ENCODE peak calls at places on chromosomes 3 and 15, in nine cellular contexts. One of them, this sample, is unnamed.
A peak's percentile ranks its signal among the peaks of the same experiment; 100 is the strongest.

GRCh38 chr15:87213646-87214045 is 1042.9 kb downstream of the NTRK3 start:
- DNase-seq in sigmoid colon: no peak
- DNase-seq in SK-N-SH: no peak
- DNase-seq in ovary: no peak
- DNase-seq in HepG2: no peak
- DNase-seq in stomach: no peak
- DNase-seq in upper lobe of left lung: no peak
- DNase-seq in H1: no peak
- DNase-seq in K562: no peak
- DNase-seq in this sample: no peak

GRCh38 chr3:196988241-196989029 is 19.8 kb upstream of the PIGZ start:
- DNase-seq in sigmoid colon: peak; percentile 40
- DNase-seq in SK-N-SH: peak; percentile 58
- DNase-seq in ovary: no peak
- DNase-seq in HepG2: peak; percentile 74
- DNase-seq in stomach: no peak
- DNase-seq in upper lobe of left lung: no peak
- DNase-seq in H1: no peak
- DNase-seq in K562: peak; percentile 97
- DNase-seq in this sample: no peak

GRCh38 chr15:90162956-90163355 is 38.2 kb upstream of the SEMA4B start:
- DNase-seq in sigmoid colon: no peak
- DNase-seq in SK-N-SH: no peak
- DNase-seq in ovary: no peak
- DNase-seq in HepG2: no peak
- DNase-seq in stomach: no peak
- DNase-seq in upper lobe of left lung: no peak
- DNase-seq in H1: no peak
- DNase-seq in K562: no peak
- DNase-seq in this sample: no peak

GRCh38 chr3:53944019-53944418 is 52.4 kb upstream of the SELENOK start:
- DNase-seq in sigmoid colon: no peak
- DNase-seq in SK-N-SH: no peak
- DNase-seq in ovary: no peak
- DNase-seq in HepG2: no peak
- DNase-seq in stomach: no peak
- DNase-seq in upper lobe of left lung: no peak
- DNase-seq in H1: no peak
- DNase-seq in K562: no peak
- DNase-seq in this sample: no peak

GRCh38 chr3:62607287-62608029 is 234.1 kb upstream of the FEZF2 start:
- DNase-seq in sigmoid colon: no peak
- DNase-seq in SK-N-SH: no peak
- DNase-seq in ovary: no peak
- DNase-seq in HepG2: no peak
- DNase-seq in stomach: peak; percentile 59
- DNase-seq in upper lobe of left lung: peak; percentile 90
- DNase-seq in H1: no peak
- DNase-seq in K562: no peak
- DNase-seq in this sample: no peak

GRCh38 chr15:20353966-20354883 is 187.4 kb downstream of the GOLGA6L6 start:
- DNase-seq in sigmoid colon: peak; percentile 61
- DNase-seq in SK-N-SH: no peak
- DNase-seq in ovary: no peak
- DNase-seq in HepG2: no peak
- DNase-seq in stomach: peak; percentile 25
- DNase-seq in upper lobe of left lung: no peak
- DNase-seq in H1: no peak
- DNase-seq in K562: no peak
- DNase-seq in this sample: no peak

GRCh38 chr15:84859143-84859542 is 25.3 kb upstream of the SLC28A1 start:
- DNase-seq in sigmoid colon: no peak
- DNase-seq in SK-N-SH: no peak
- DNase-seq in ovary: no peak
- DNase-seq in HepG2: no peak
- DNase-seq in stomach: peak; percentile 71
- DNase-seq in upper lobe of left lung: peak; percentile 77
- DNase-seq in H1: no peak
- DNase-seq in K562: no peak
- DNase-seq in this sample: no peak

GRCh38 chr15:98504998-98505397 is 143.3 kb upstream of the IGF1R start:
- DNase-seq in sigmoid colon: no peak
- DNase-seq in SK-N-SH: no peak
- DNase-seq in ovary: no peak
- DNase-seq in HepG2: no peak
- DNase-seq in stomach: no peak
- DNase-seq in upper lobe of left lung: no peak
- DNase-seq in H1: peak; percentile 26
- DNase-seq in K562: no peak
- DNase-seq in this sample: no peak

GRCh38 chr3:169771651-169772529 is 1.3 kb upstream of the MYNN start:
- DNase-seq in sigmoid colon: peak; percentile 69
- DNase-seq in SK-N-SH: peak; percentile 65
- DNase-seq in ovary: peak; percentile 62
- DNase-seq in HepG2: peak; percentile 79
- DNase-seq in stomach: peak; percentile 46
- DNase-seq in upper lobe of left lung: no peak
- DNase-seq in H1: peak; percentile 71
- DNase-seq in K562: peak; percentile 69
- DNase-seq in this sample: peak; percentile 35

GRCh38 chr3:195900426-195901355 is 7.7 kb downstream of the TNK2 start:
- DNase-seq in sigmoid colon: peak; percentile 80
- DNase-seq in SK-N-SH: no peak
- DNase-seq in ovary: no peak
- DNase-seq in HepG2: peak; percentile 83
- DNase-seq in stomach: peak; percentile 46
- DNase-seq in upper lobe of left lung: peak; percentile 86
- DNase-seq in H1: no peak
- DNase-seq in K562: no peak
- DNase-seq in this sample: no peak

GRCh38 chr15:62440731-62441130 is 275.6 kb upstream of the C2CD4B start:
- DNase-seq in sigmoid colon: no peak
- DNase-seq in SK-N-SH: no peak
- DNase-seq in ovary: no peak
- DNase-seq in HepG2: no peak
- DNase-seq in stomach: no peak
- DNase-seq in upper lobe of left lung: no peak
- DNase-seq in H1: no peak
- DNase-seq in K562: no peak
- DNase-seq in this sample: no peak

GRCh38 chr3:55485208-55485791 is 1.8 kb downstream of the WNT5A start:
- DNase-seq in sigmoid colon: peak; percentile 91
- DNase-seq in SK-N-SH: peak; percentile 92
- DNase-seq in ovary: peak; percentile 88
- DNase-seq in HepG2: peak; percentile 24
- DNase-seq in stomach: peak; percentile 77
- DNase-seq in upper lobe of left lung: peak; percentile 75
- DNase-seq in H1: peak; percentile 89
- DNase-seq in K562: peak; percentile 65
- DNase-seq in this sample: peak; percentile 53

GRCh38 chr3:115381573-115381912 is 234.5 kb upstream of the ZBTB20 start:
- DNase-seq in sigmoid colon: no peak
- DNase-seq in SK-N-SH: no peak
- DNase-seq in ovary: no peak
- DNase-seq in HepG2: no peak
- DNase-seq in stomach: no peak
- DNase-seq in upper lobe of left lung: no peak
- DNase-seq in H1: no peak
- DNase-seq in K562: no peak
- DNase-seq in this sample: no peak

GRCh38 chr3:54353547-54354339 is 231.4 kb downstream of the CACNA2D3 start:
- DNase-seq in sigmoid colon: no peak
- DNase-seq in SK-N-SH: no peak
- DNase-seq in ovary: peak; percentile 37
- DNase-seq in HepG2: no peak
- DNase-seq in stomach: no peak
- DNase-seq in upper lobe of left lung: no peak
- DNase-seq in H1: no peak
- DNase-seq in K562: no peak
- DNase-seq in this sample: no peak

GRCh38 chr3:111838133-111838532 is 20.9 kb upstream of the PHLDB2 start:
- DNase-seq in sigmoid colon: no peak
- DNase-seq in SK-N-SH: no peak
- DNase-seq in ovary: no peak
- DNase-seq in HepG2: no peak
- DNase-seq in stomach: no peak
- DNase-seq in upper lobe of left lung: no peak
- DNase-seq in H1: no peak
- DNase-seq in K562: no peak
- DNase-seq in this sample: no peak

GRCh38 chr3:34864011-34864410 is 775.3 kb upstream of the ARPP21 start:
- DNase-seq in sigmoid colon: no peak
- DNase-seq in SK-N-SH: no peak
- DNase-seq in ovary: no peak
- DNase-seq in HepG2: no peak
- DNase-seq in stomach: no peak
- DNase-seq in upper lobe of left lung: no peak
- DNase-seq in H1: no peak
- DNase-seq in K562: no peak
- DNase-seq in this sample: no peak

GRCh38 chr3:178381555-178381954 is 154.7 kb upstream of the KCNMB2 start:
- DNase-seq in sigmoid colon: no peak
- DNase-seq in SK-N-SH: no peak
- DNase-seq in ovary: no peak
- DNase-seq in HepG2: no peak
- DNase-seq in stomach: no peak
- DNase-seq in upper lobe of left lung: no peak
- DNase-seq in H1: no peak
- DNase-seq in K562: no peak
- DNase-seq in this sample: no peak

GRCh38 chr15:87599616-87600015 is 656.9 kb downstream of the NTRK3 start:
- DNase-seq in sigmoid colon: no peak
- DNase-seq in SK-N-SH: no peak
- DNase-seq in ovary: no peak
- DNase-seq in HepG2: no peak
- DNase-seq in stomach: no peak
- DNase-seq in upper lobe of left lung: no peak
- DNase-seq in H1: no peak
- DNase-seq in K562: no peak
- DNase-seq in this sample: no peak

GRCh38 chr3:52685285-52685704 is 418 bp downstream of the PBRM1 start:
- DNase-seq in sigmoid colon: peak; percentile 87
- DNase-seq in SK-N-SH: peak; percentile 97
- DNase-seq in ovary: no peak
- DNase-seq in HepG2: peak; percentile 78
- DNase-seq in stomach: peak; percentile 88
- DNase-seq in upper lobe of left lung: peak; percentile 88
- DNase-seq in H1: no peak
- DNase-seq in K562: peak; percentile 90
- DNase-seq in this sample: peak; percentile 61

GRCh38 chr15:74653426-74654082 is 37.9 kb downstream of the CLK3 start:
- DNase-seq in sigmoid colon: peak; percentile 79
- DNase-seq in SK-N-SH: peak; percentile 52
- DNase-seq in ovary: no peak
- DNase-seq in HepG2: no peak
- DNase-seq in stomach: peak; percentile 63
- DNase-seq in upper lobe of left lung: peak; percentile 60
- DNase-seq in H1: no peak
- DNase-seq in K562: no peak
- DNase-seq in this sample: no peak

GRCh38 chr15:81279621-81280051 is 44.3 kb downstream of the STARD5 start:
- DNase-seq in sigmoid colon: no peak
- DNase-seq in SK-N-SH: no peak
- DNase-seq in ovary: no peak
- DNase-seq in HepG2: no peak
- DNase-seq in stomach: no peak
- DNase-seq in upper lobe of left lung: no peak
- DNase-seq in H1: no peak
- DNase-seq in K562: no peak
- DNase-seq in this sample: no peak
- TF ChIP-seq EP300 in sigmoid colon: no peak
- TF ChIP-seq EP300 in SK-N-SH: no peak
- TF ChIP-seq EP300 in ovary: no peak
- TF ChIP-seq EP300 in HepG2: no peak
- TF ChIP-seq EP300 in stomach: no peak
- TF ChIP-seq EP300 in upper lobe of left lung: no peak
- TF ChIP-seq EP300 in H1: no peak
- TF ChIP-seq EP300 in K562: no peak
- TF ChIP-seq EP300 in this sample: no peak

GRCh38 chr3:119631529-119631928 is 28.9 kb downstream of the POPDC2 start:
- DNase-seq in sigmoid colon: no peak
- DNase-seq in SK-N-SH: no peak
- DNase-seq in ovary: no peak
- DNase-seq in HepG2: no peak
- DNase-seq in stomach: no peak
- DNase-seq in upper lobe of left lung: no peak
- DNase-seq in H1: no peak
- DNase-seq in K562: no peak
- DNase-seq in this sample: no peak
- TF ChIP-seq EP300 in sigmoid colon: no peak
- TF ChIP-seq EP300 in SK-N-SH: no peak
- TF ChIP-seq EP300 in ovary: no peak
- TF ChIP-seq EP300 in HepG2: no peak
- TF ChIP-seq EP300 in stomach: no peak
- TF ChIP-seq EP300 in upper lobe of left lung: no peak
- TF ChIP-seq EP300 in H1: no peak
- TF ChIP-seq EP300 in K562: no peak
- TF ChIP-seq EP300 in this sample: no peak

DNA sequence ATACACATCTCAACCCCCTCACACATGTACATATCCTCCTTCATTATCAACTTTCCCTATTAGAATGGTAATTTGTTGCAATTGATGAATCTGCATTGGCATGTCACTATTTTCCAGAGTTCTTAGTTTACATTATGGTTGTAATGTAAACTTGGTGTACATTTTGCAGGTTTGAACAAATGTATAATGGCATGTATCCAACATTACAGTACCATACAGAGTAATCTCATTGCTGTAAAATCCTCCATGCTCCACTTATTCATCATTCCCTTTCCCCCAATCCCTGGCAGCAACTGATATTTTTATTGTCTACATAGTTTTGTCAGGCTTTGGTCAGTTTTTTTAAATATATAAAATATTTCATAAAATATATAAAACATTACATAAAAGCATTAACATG is 756.7 kb upstream of the DPPA4 start:
- DNase-seq in sigmoid colon: no peak
- DNase-seq in SK-N-SH: no peak
- DNase-seq in ovary: no peak
- DNase-seq in HepG2: no peak
- DNase-seq in stomach: no peak
- DNase-seq in upper lobe of left lung: no peak
- DNase-seq in H1: no peak
- DNase-seq in K562: no peak
- DNase-seq in this sample: no peak
- TF ChIP-seq EP300 in sigmoid colon: no peak
- TF ChIP-seq EP300 in SK-N-SH: no peak
- TF ChIP-seq EP300 in ovary: no peak
- TF ChIP-seq EP300 in HepG2: no peak
- TF ChIP-seq EP300 in stomach: no peak
- TF ChIP-seq EP300 in upper lobe of left lung: no peak
- TF ChIP-seq EP300 in H1: no peak
- TF ChIP-seq EP300 in K562: no peak
- TF ChIP-seq EP300 in this sample: no peak

DNA sequence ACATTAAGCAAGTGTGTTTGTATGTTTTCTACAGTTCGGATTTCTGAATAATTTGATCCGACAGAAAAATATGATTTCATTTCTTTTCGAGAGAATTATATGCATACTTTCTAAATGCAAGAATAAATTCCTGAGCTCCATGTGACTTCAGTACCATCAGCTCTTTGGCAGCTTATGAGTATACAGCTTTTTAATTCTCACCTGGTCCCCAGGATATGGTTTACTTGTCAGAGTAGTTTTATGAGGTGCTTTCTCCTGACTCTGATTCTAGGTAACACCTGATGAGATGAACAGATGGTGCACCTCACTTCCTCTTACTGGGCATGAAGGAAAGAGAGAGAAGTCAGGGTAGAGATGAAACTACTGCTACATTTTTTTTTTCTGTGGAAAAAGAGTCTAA is 3.1 kb downstream of the HGD start:
- DNase-seq in sigmoid colon: no peak
- DNase-seq in SK-N-SH: no peak
- DNase-seq in ovary: no peak
- DNase-seq in HepG2: no peak
- DNase-seq in stomach: no peak
- DNase-seq in upper lobe of left lung: no peak
- DNase-seq in H1: no peak
- DNase-seq in K562: no peak
- DNase-seq in this sample: peak; percentile 13
- TF ChIP-seq EP300 in sigmoid colon: no peak
- TF ChIP-seq EP300 in SK-N-SH: no peak
- TF ChIP-seq EP300 in ovary: no peak
- TF ChIP-seq EP300 in HepG2: no peak
- TF ChIP-seq EP300 in stomach: no peak
- TF ChIP-seq EP300 in upper lobe of left lung: no peak
- TF ChIP-seq EP300 in H1: no peak
- TF ChIP-seq EP300 in K562: no peak
- TF ChIP-seq EP300 in this sample: no peak